ENCODE peak calls at places on chromosomes 12 and 14, in four cellular contexts. One of them, this sample, is unnamed.
A peak's percentile ranks its signal among the peaks of the same experiment; 100 is the strongest.

GRCh38 chr12:46224401-46224800 is 44.4 kb downstream of the SLC38A1 start:
- DNase-seq in OCI-LY7: no peak
- DNase-seq in uterus: peak; percentile 71
- DNase-seq in transverse colon: peak; percentile 39
- DNase-seq in this sample: no peak

GRCh38 chr14:53975444-53975843 is 18.8 kb upstream of the BMP4 start:
- DNase-seq in OCI-LY7: no peak
- DNase-seq in transverse colon: no peak
- DNase-seq in uterus: no peak
- DNase-seq in this sample: no peak

GRCh38 chr14:38627163-38627562 is 371.3 kb upstream of the CLEC14A start:
- DNase-seq in transverse colon: no peak
- DNase-seq in uterus: no peak
- DNase-seq in OCI-LY7: no peak
- DNase-seq in this sample: no peak

GRCh38 chr14:99678198-99678597 is 5.9 kb upstream of the CYP46A1 start:
- DNase-seq in OCI-LY7: no peak
- DNase-seq in transverse colon: no peak
- DNase-seq in uterus: no peak
- DNase-seq in this sample: no peak

GRCh38 chr14:74683406-74683805 is 29.5 kb downstream of the AREL1 start:
- DNase-seq in uterus: no peak
- DNase-seq in OCI-LY7: peak; percentile 74
- DNase-seq in transverse colon: no peak
- DNase-seq in this sample: no peak

GRCh38 chr12:60266381-60266852 is 670.6 kb downstream of the SLC16A7 start:
- DNase-seq in transverse colon: no peak
- DNase-seq in OCI-LY7: no peak
- DNase-seq in uterus: no peak
- DNase-seq in this sample: no peak

GRCh38 chr14:60349663-60350365 is 100.8 kb downstream of the PPM1A start:
- DNase-seq in uterus: no peak
- DNase-seq in OCI-LY7: peak; percentile 83
- DNase-seq in transverse colon: peak; percentile 16
- DNase-seq in this sample: peak; percentile 58

GRCh38 chr12:100356646-100357223 is at the start of gene SLC17A8:
- DNase-seq in OCI-LY7: no peak
- DNase-seq in transverse colon: peak; percentile 13
- DNase-seq in uterus: no peak
- DNase-seq in this sample: no peak

GRCh38 chr14:92632546-92633273 is 115.7 kb downstream of the LGMN start:
- DNase-seq in OCI-LY7: no peak
- DNase-seq in uterus: no peak
- DNase-seq in transverse colon: no peak
- DNase-seq in this sample: peak; percentile 11

GRCh38 chr12:93804392-93805179 is 127.4 kb downstream of the CRADD start:
- DNase-seq in transverse colon: no peak
- DNase-seq in OCI-LY7: no peak
- DNase-seq in uterus: no peak
- DNase-seq in this sample: no peak

GRCh38 chr14:49449749-49450148 is 136.4 kb downstream of the RPS29 start:
- DNase-seq in OCI-LY7: no peak
- DNase-seq in transverse colon: no peak
- DNase-seq in uterus: no peak
- DNase-seq in this sample: no peak

GRCh38 chr14:50740858-50741257 is 72.8 kb upstream of the SAV1 start:
- DNase-seq in OCI-LY7: no peak
- DNase-seq in transverse colon: no peak
- DNase-seq in uterus: no peak
- DNase-seq in this sample: no peak

GRCh38 chr14:101446387-101446969 is 114.8 kb upstream of the DIO3 start:
- DNase-seq in uterus: no peak
- DNase-seq in OCI-LY7: no peak
- DNase-seq in transverse colon: no peak
- DNase-seq in this sample: no peak

GRCh38 chr14:100222219-100223093 is 16.5 kb upstream of the YY1 start:
- DNase-seq in transverse colon: no peak
- DNase-seq in OCI-LY7: no peak
- DNase-seq in uterus: no peak
- DNase-seq in this sample: no peak

GRCh38 chr14:66403183-66403582 is 83.0 kb upstream of the CCDC196 start:
- DNase-seq in transverse colon: no peak
- DNase-seq in uterus: no peak
- DNase-seq in OCI-LY7: peak; percentile 34
- DNase-seq in this sample: no peak

GRCh38 chr12:52832960-52833905 is 878 bp downstream of the KRT79 start:
- DNase-seq in OCI-LY7: no peak
- DNase-seq in uterus: no peak
- DNase-seq in transverse colon: peak; percentile 27
- DNase-seq in this sample: no peak

GRCh38 chr12:1523046-1523445 is 71.3 kb downstream of the FBXL14 start:
- DNase-seq in uterus: no peak
- DNase-seq in OCI-LY7: no peak
- DNase-seq in transverse colon: no peak
- DNase-seq in this sample: no peak

GRCh38 chr14:95497561-95498011 is 18.9 kb downstream of the SYNE3 start:
- DNase-seq in uterus: no peak
- DNase-seq in transverse colon: no peak
- DNase-seq in OCI-LY7: peak; percentile 69
- DNase-seq in this sample: no peak

GRCh38 chr12:46133751-46134150 is 135.1 kb downstream of the SLC38A1 start:
- DNase-seq in transverse colon: no peak
- DNase-seq in uterus: no peak
- DNase-seq in OCI-LY7: no peak
- DNase-seq in this sample: no peak

GRCh38 chr14:89540830-89541470 is 123.9 kb upstream of the FOXN3 start:
- DNase-seq in uterus: no peak
- DNase-seq in OCI-LY7: no peak
- DNase-seq in transverse colon: no peak
- DNase-seq in this sample: no peak

GRCh38 chr12:128680555-128680954 is 143.2 kb downstream of the SLC15A4 start:
- DNase-seq in transverse colon: no peak
- DNase-seq in OCI-LY7: no peak
- DNase-seq in uterus: no peak
- DNase-seq in this sample: no peak

GRCh38 chr12:109878749-109879148 is 1.6 kb downstream of the GLTP start:
- DNase-seq in OCI-LY7: no peak
- DNase-seq in uterus: no peak
- DNase-seq in transverse colon: no peak
- DNase-seq in this sample: no peak

GRCh38 chr12:2877959-2878732 is 1.1 kb downstream of the RHNO1 start:
- DNase-seq in transverse colon: no peak
- DNase-seq in uterus: no peak
- DNase-seq in OCI-LY7: peak; percentile 54
- DNase-seq in this sample: no peak
- TF ChIP-seq CTCF in transverse colon: no peak
- TF ChIP-seq CTCF in uterus: no peak
- TF ChIP-seq CTCF in OCI-LY7: peak; percentile 52
- TF ChIP-seq CTCF in this sample: no peak

GRCh38 chr12:58301337-58302122 is 360.2 kb downstream of the ATP23 start:
- DNase-seq in uterus: no peak
- DNase-seq in OCI-LY7: no peak
- DNase-seq in transverse colon: no peak
- DNase-seq in this sample: no peak

GRCh38 chr12:58306266-58306995 is 365.1 kb downstream of the ATP23 start:
- DNase-seq in OCI-LY7: no peak
- DNase-seq in uterus: no peak
- DNase-seq in transverse colon: no peak
- DNase-seq in this sample: no peak

GRCh38 chr12:58298793-58299192 is 357.4 kb downstream of the ATP23 start:
- DNase-seq in transverse colon: no peak
- DNase-seq in uterus: no peak
- DNase-seq in OCI-LY7: no peak
- DNase-seq in this sample: no peak

GRCh38 chr12:58299371-58299770 is 358.0 kb downstream of the ATP23 start:
- DNase-seq in OCI-LY7: no peak
- DNase-seq in uterus: no peak
- DNase-seq in transverse colon: no peak
- DNase-seq in this sample: no peak

GRCh38 chr12:58302487-58303011 is 361.2 kb downstream of the ATP23 start:
- DNase-seq in OCI-LY7: peak; percentile 8
- DNase-seq in transverse colon: peak; percentile 17
- DNase-seq in uterus: no peak
- DNase-seq in this sample: no peak
- TF ChIP-seq CTCF in OCI-LY7: peak; percentile 31
- TF ChIP-seq CTCF in transverse colon: no peak
- TF ChIP-seq CTCF in uterus: no peak
- TF ChIP-seq CTCF in this sample: no peak

GRCh38 chr12:10615532-10615931 is 2.1 kb upstream of the MAGOHB start:
- DNase-seq in uterus: no peak
- DNase-seq in transverse colon: no peak
- DNase-seq in OCI-LY7: no peak
- DNase-seq in this sample: no peak
- TF ChIP-seq CTCF in uterus: no peak
- TF ChIP-seq CTCF in transverse colon: no peak
- TF ChIP-seq CTCF in OCI-LY7: no peak
- TF ChIP-seq CTCF in this sample: no peak

DNA sequence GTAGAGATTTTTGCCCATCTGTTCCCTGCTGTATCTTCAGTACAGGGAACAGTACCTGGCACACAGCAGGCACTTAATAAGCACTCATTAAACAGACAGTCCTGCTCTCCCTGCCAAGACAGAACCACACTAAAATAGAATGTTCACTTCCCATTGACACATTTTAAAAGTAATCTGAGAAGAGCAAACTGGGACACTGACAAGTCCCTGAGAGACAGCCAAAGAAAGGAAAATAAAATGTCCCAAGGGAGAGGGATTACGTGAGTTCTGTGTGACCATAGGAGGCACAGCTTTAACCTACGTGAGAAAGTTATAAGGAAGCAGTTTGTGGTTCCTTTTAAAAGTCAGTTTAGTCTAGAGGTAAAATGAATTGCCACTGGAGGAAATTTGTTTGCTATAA is 43.9 kb upstream of the SYCP3 start:
- DNase-seq in transverse colon: no peak
- DNase-seq in OCI-LY7: no peak
- DNase-seq in uterus: no peak
- DNase-seq in this sample: no peak
- TF ChIP-seq CTCF in transverse colon: no peak
- TF ChIP-seq CTCF in OCI-LY7: no peak
- TF ChIP-seq CTCF in uterus: no peak
- TF ChIP-seq CTCF in this sample: no peak

GRCh38 chr12:68175566-68176033 is 16.1 kb upstream of the IFNG start:
- DNase-seq in OCI-LY7: peak; percentile 88
- DNase-seq in transverse colon: peak; percentile 7
- DNase-seq in uterus: no peak
- DNase-seq in this sample: peak; percentile 63
- TF ChIP-seq CTCF in OCI-LY7: no peak
- TF ChIP-seq CTCF in transverse colon: no peak
- TF ChIP-seq CTCF in uterus: no peak
- TF ChIP-seq CTCF in this sample: no peak

This sample was measured in GM13976.